ENCODE peak calls at places on chromosomes 1 and 21, in four cellular contexts. X is A673, S is cardiac fibroblast, E is AG09309. C is an unnamed sample.

GRCh38 chr1:43205671-43206070 is 33.5 kb downstream of the CFAP57 start:
- DNase-seq in X (no peak), S (peak), E (no peak), C (peak)

GRCh38 chr1:48068216-48068615 is 71.0 kb upstream of the TRABD2B start:
- DNase-seq in X (no peak), S (no peak), E (no peak), C (no peak)

GRCh38 chr1:93433407-93433961 is 14.4 kb upstream of the FNBP1L start:
- DNase-seq in X (no peak), S (no peak), E (no peak), C (no peak)

GRCh38 chr1:172069535-172069934 is 228.2 kb downstream of the DNM3 start:
- DNase-seq in X (no peak), S (peak), E (no peak), C (peak)

GRCh38 chr21:36059823-36060158 is 535 bp downstream of the SETD4 start:
- DNase-seq in X (no peak), S (no peak), E (no peak), C (no peak)

GRCh38 chr1:18945401-18945849 is 11.1 kb downstream of the IFFO2 start:
- DNase-seq in X (peak), S (no peak), E (no peak), C (peak)

GRCh38 chr21:32565856-32566465 is 19.4 kb downstream of the TCP10L start:
- DNase-seq in X (no peak), S (peak), E (no peak), C (no peak)

GRCh38 chr1:44507490-44508396 is 102.7 kb downstream of the RNF220 start:
- DNase-seq in X (no peak), S (no peak), E (no peak), C (no peak)

GRCh38 chr1:99441234-99442095 is 177.2 kb downstream of the PLPPR4 start:
- DNase-seq in X (peak), S (peak), E (peak), C (peak)

GRCh38 chr1:26289158-26290059 is 9.5 kb downstream of the SH3BGRL3 start:
- DNase-seq in X (no peak), S (no peak), E (no peak), C (no peak)

GRCh38 chr1:185108324-185108723 is 48.4 kb downstream of the TRMT1L start:
- DNase-seq in X (no peak), S (peak), E (no peak), C (peak)

GRCh38 chr1:46485564-46486431 is 3.8 kb upstream of the DMBX1 start:
- DNase-seq in X (no peak), S (no peak), E (no peak), C (no peak)

GRCh38 chr1:116067564-116067887 is 43.7 kb upstream of the MAB21L3 start:
- DNase-seq in X (peak), S (peak), E (peak), C (peak)

GRCh38 chr21:38824124-38824822 is 18.5 kb downstream of the ETS2 start:
- DNase-seq in X (no peak), S (peak), E (no peak), C (peak)

GRCh38 chr1:210363119-210363518 is 34.4 kb downstream of the HHAT start:
- DNase-seq in X (no peak), S (no peak), E (no peak), C (no peak)

GRCh38 chr1:201149400-201149799 is 4.9 kb downstream of the TMEM9 start:
- DNase-seq in X (peak), S (peak), E (no peak), C (peak)

GRCh38 chr1:165114889-165115285 is 241.6 kb downstream of the LMX1A start:
- DNase-seq in X (no peak), S (no peak), E (no peak), C (no peak)

GRCh38 chr1:152495066-152495675 is 15.4 kb upstream of the LCE5A start:
- DNase-seq in X (peak), S (peak), E (no peak), C (no peak)

GRCh38 chr1:27435566-27436203 is 43.3 kb downstream of the GPR3 start:
- DNase-seq in X (no peak), S (no peak), E (no peak), C (no peak)

GRCh38 chr1:4380564-4381168 is 273.7 kb upstream of the AJAP1 start:
- DNase-seq in X (no peak), S (peak), E (no peak), C (peak)

GRCh38 chr21:40797881-40798280 is 49.1 kb downstream of the DSCAM start:
- DNase-seq in X (no peak), S (no peak), E (no peak), C (no peak)

GRCh38 chr1:212749924-212750535 is 41.5 kb downstream of the NSL1 start:
- DNase-seq in X (peak), S (peak), E (peak), C (peak)

GRCh38 chr1:207981976-207982375 is 71.1 kb upstream of the CD34 start:
- DNase-seq in X (peak), S (no peak), E (no peak), C (no peak)

GRCh38 chr1:53971718-53972117 is 25.6 kb downstream of the LRRC42 start:
- DNase-seq in X (no peak), S (peak), E (no peak), C (no peak)

GRCh38 chr1:93670141-93670540 is 11.5 kb downstream of the BCAR3 start:
- DNase-seq in X (no peak), S (peak), E (no peak), C (peak)

GRCh38 chr21:21345296-21345695 is 347.1 kb downstream of the NCAM2 start:
- DNase-seq in X (no peak), S (no peak), E (no peak), C (no peak)

GRCh38 chr1:68321084-68321685 is 88.9 kb upstream of the WLS start:
- DNase-seq in X (no peak), S (peak), E (no peak), C (peak)

GRCh38 chr1:216314369-216315095 is 108.7 kb downstream of the USH2A start:
- DNase-seq in X (no peak), S (peak), E (no peak), C (no peak)

GRCh38 chr1:42423621-42424200 is 32.1 kb downstream of the ZMYND12 start:
- DNase-seq in X (no peak), S (no peak), E (no peak), C (no peak)

GRCh38 chr1:154342132-154342531 is 16.8 kb downstream of the ATP8B2 start:
- DNase-seq in X (no peak), S (no peak), E (no peak), C (no peak)
- H3K4me3 ChIP-seq in X (no peak), S (no peak), E (no peak), C (no peak)

GRCh38 chr1:65910432-65910831 is 117.7 kb downstream of the PDE4B start:
- DNase-seq in X (no peak), S (no peak), E (no peak), C (no peak)
- TF ChIP-seq CTCF in X (no peak), S (no peak), E (no peak), C (no peak)

GRCh38 chr1:7705048-7705907 is 65.8 kb upstream of the VAMP3 start:
- DNase-seq in X (no peak), S (no peak), E (no peak), C (no peak)

GRCh38 chr1:7702365-7702764 is 68.7 kb upstream of the VAMP3 start:
- DNase-seq in X (peak), S (no peak), E (no peak), C (no peak)

GRCh38 chr1:7705908-7706216 is 65.2 kb upstream of the VAMP3 start:
- DNase-seq in X (no peak), S (no peak), E (no peak), C (no peak)

GRCh38 chr1:7703321-7704213 is 67.5 kb upstream of the VAMP3 start:
- DNase-seq in X (no peak), S (no peak), E (no peak), C (no peak)

GRCh38 chr1:7704214-7705047 is 66.7 kb upstream of the VAMP3 start:
- DNase-seq in X (peak), S (peak), E (peak), C (peak)
- H3K4me3 ChIP-seq in X (peak), S (no peak), E (no peak), C (no peak)

DNA sequence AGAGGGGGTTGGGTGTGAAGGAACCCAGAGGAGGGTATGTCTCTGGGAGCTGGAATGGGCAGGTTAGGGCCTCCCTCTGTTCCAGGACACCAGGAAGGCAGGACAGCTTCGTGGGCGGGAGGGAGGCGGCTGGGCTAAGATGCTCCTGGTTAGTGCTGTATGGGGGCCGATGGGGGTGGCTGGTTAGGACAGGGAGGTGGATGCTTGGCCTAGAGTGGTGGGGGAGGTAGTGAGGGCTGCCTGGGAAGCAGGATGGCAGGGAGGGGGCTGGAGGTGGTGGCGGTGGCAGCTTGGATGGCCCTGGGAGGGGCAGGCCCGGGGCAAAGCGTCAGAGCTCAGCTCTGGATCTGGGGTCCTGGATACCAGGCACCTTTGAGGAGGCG is 6.2 kb upstream of the MMP23B start:
- DNase-seq in X (no peak), S (no peak), E (no peak), C (no peak)
- TF ChIP-seq CTCF in X (no peak), S (no peak), E (no peak), C (no peak)

GRCh38 chr1:155125946-155126493 is 1.7 kb upstream of the EFNA1 start:
- DNase-seq in X (no peak), S (peak), E (no peak), C (peak)
- H3K4me3 ChIP-seq in X (peak), S (peak), E (no peak), C (no peak)

C was measured in foreskin fibroblast.